ENCODE peak calls at places on chromosomes 12 and 14, in seven cellular contexts. D is effector memory CD4-positive, alpha-beta T cell; B is AG10803; N is type B pancreatic cell; O is RPMI7951; I is C1 segment of cervical spinal cord; U is cardiac septum. A is an unnamed sample.

GRCh38 chr14:67837011-67837624 is 17.5 kb downstream of the RAD51B start:
- DNase-seq in B (peak; percentile 87), D (peak; percentile 47), I (no peak), U (no peak), N (no peak), O (peak; percentile 73), A (no peak)

GRCh38 chr12:50050410-50051280 is 6.8 kb upstream of the ASIC1 start:
- DNase-seq in N (no peak), D (no peak), B (peak; percentile 64), U (no peak), I (no peak), O (no peak), A (no peak)

GRCh38 chr12:132061197-132061596 is 82.9 kb downstream of the DDX51 start:
- DNase-seq in D (no peak), B (peak; percentile 25), I (no peak), N (no peak), O (no peak), U (no peak), A (no peak)

GRCh38 chr12:4289334-4289878 is 15.8 kb downstream of the CCND2 start:
- DNase-seq in U (peak; percentile 72), B (no peak), N (no peak), D (no peak), O (no peak), I (no peak), A (no peak)

GRCh38 chr12:11805680-11806079 is 156.2 kb downstream of the ETV6 start:
- DNase-seq in U (no peak), D (no peak), N (no peak), B (no peak), O (no peak), I (no peak), A (no peak)

GRCh38 chr14:104264495-104265265 is 126.3 kb downstream of the KIF26A start:
- DNase-seq in O (no peak), D (no peak), U (peak; percentile 70), N (peak; percentile 64), I (no peak), B (no peak), A (no peak)

GRCh38 chr12:90953956-90954421 is 987 bp downstream of the CCER1 start:
- DNase-seq in B (no peak), O (no peak), D (no peak), N (no peak), I (no peak), U (no peak), A (no peak)

GRCh38 chr12:91191516-91192111 is 9.0 kb upstream of the DCN start:
- DNase-seq in B (no peak), O (no peak), U (no peak), N (no peak), D (no peak), I (no peak), A (no peak)

GRCh38 chr12:55706840-55707671 is 648 bp downstream of the ITGA7 start:
- DNase-seq in B (no peak), U (no peak), N (no peak), D (no peak), O (peak; percentile 17), I (no peak), A (no peak)

GRCh38 chr14:42334931-42335330 is 728.3 kb downstream of the LRFN5 start:
- DNase-seq in O (no peak), U (no peak), I (no peak), D (no peak), N (no peak), B (no peak), A (no peak)

GRCh38 chr14:61462566-61463195 is 141.3 kb downstream of the PRKCH start:
- DNase-seq in U (no peak), D (no peak), O (peak; percentile 85), I (no peak), N (no peak), B (peak; percentile 61), A (no peak)

GRCh38 chr12:27967551-27968054 is 4.9 kb downstream of the PTHLH start:
- DNase-seq in I (no peak), O (no peak), B (peak; percentile 65), N (no peak), U (no peak), D (no peak), A (no peak)

GRCh38 chr12:127230843-127231260 is 1036.1 kb upstream of the TMEM132C start:
- DNase-seq in O (peak; percentile 96), U (no peak), B (peak; percentile 94), D (no peak), I (no peak), N (no peak), A (no peak)

GRCh38 chr14:87896393-87897380 is 96.3 kb downstream of the GALC start:
- DNase-seq in D (no peak), B (peak; percentile 54), I (no peak), O (peak; percentile 31), U (no peak), N (no peak), A (no peak)

GRCh38 chr12:21828779-21829178 is 54.3 kb upstream of the KCNJ8 start:
- DNase-seq in U (no peak), N (no peak), D (no peak), I (no peak), B (peak; percentile 68), O (no peak), A (no peak)

GRCh38 chr14:77061630-77062029 is 33.1 kb upstream of the IRF2BPL start:
- DNase-seq in U (peak; percentile 41), O (no peak), I (no peak), B (no peak), D (no peak), N (no peak), A (no peak)

GRCh38 chr14:68807148-68807600 is 14.3 kb upstream of the ZFP36L1 start:
- DNase-seq in U (no peak), N (peak; percentile 62), I (peak; percentile 24), D (no peak), B (peak; percentile 89), O (peak; percentile 91), A (no peak)

GRCh38 chr14:83765200-83765599 is 1764.7 kb upstream of the FLRT2 start:
- DNase-seq in N (no peak), D (no peak), B (no peak), O (no peak), I (no peak), U (no peak), A (no peak)

GRCh38 chr12:55733021-55733555 is 4.3 kb upstream of the CD63 start:
- DNase-seq in U (no peak), D (no peak), N (no peak), I (no peak), B (no peak), O (no peak), A (no peak)

GRCh38 chr12:128025856-128026255 is 241.1 kb upstream of the TMEM132C start:
- DNase-seq in I (no peak), N (no peak), U (no peak), D (no peak), B (no peak), O (no peak), A (no peak)

GRCh38 chr12:57146925-57147640 is at the start of gene LRP1-AS:
- DNase-seq in U (no peak), O (no peak), I (no peak), D (no peak), N (no peak), B (no peak), A (no peak)

GRCh38 chr14:68736519-68736918 is 56.3 kb downstream of the ZFP36L1 start:
- DNase-seq in I (no peak), D (no peak), B (no peak), O (no peak), N (no peak), U (no peak), A (no peak)

GRCh38 chr12:132672678-132673077 is 14.5 kb downstream of the POLE start:
- DNase-seq in B (no peak), U (no peak), O (no peak), I (no peak), D (no peak), N (no peak), A (no peak)

GRCh38 chr14:95381726-95382125 is 62.0 kb upstream of the CLMN start:
- DNase-seq in O (no peak), I (no peak), D (no peak), B (no peak), U (no peak), N (no peak), A (no peak)

GRCh38 chr12:14417717-14418116 is 52.2 kb downstream of the ATF7IP start:
- DNase-seq in D (peak; percentile 66), N (no peak), B (peak; percentile 86), I (peak; percentile 6), U (peak; percentile 80), O (peak; percentile 84), A (peak; percentile 34)

GRCh38 chr12:6941786-6942185 is 1.8 kb upstream of the RNU7-1 start:
- DNase-seq in U (no peak), D (no peak), O (no peak), N (no peak), I (no peak), B (no peak), A (no peak)

GRCh38 chr14:76201162-76201561 is 49.4 kb downstream of the GPATCH2L start:
- DNase-seq in I (no peak), B (peak; percentile 24), N (no peak), O (peak; percentile 51), D (no peak), U (no peak), A (no peak)

GRCh38 chr12:30357712-30358111 is 338.0 kb downstream of the IPO8 start:
- DNase-seq in B (no peak), O (no peak), N (no peak), D (no peak), I (no peak), U (no peak), A (no peak)

GRCh38 chr14:100849432-100849831 is 23.5 kb downstream of the MEG3 start:
- DNase-seq in I (no peak), B (no peak), D (no peak), N (no peak), O (peak; percentile 44), U (no peak), A (no peak)

GRCh38 chr12:121905746-121906145 is 12.6 kb upstream of the CFAP251 start:
- DNase-seq in I (no peak), U (no peak), B (no peak), D (no peak), O (peak; percentile 67), N (no peak), A (no peak)

GRCh38 chr12:4001031-4001430 is 127.8 kb upstream of the PARP11 start:
- DNase-seq in I (no peak), B (no peak), U (no peak), N (no peak), O (no peak), D (no peak), A (no peak)

GRCh38 chr14:34496679-34497513 is 34.9 kb upstream of the SPTSSA start:
- DNase-seq in B (peak; percentile 98), U (peak; percentile 77), I (peak; percentile 26), N (no peak), D (no peak), O (peak; percentile 97), A (no peak)

GRCh38 chr12:81759215-81759991 is at the start of gene PPFIA2:
- DNase-seq in U (no peak), I (peak; percentile 53), B (peak; percentile 8), D (no peak), O (peak; percentile 10), N (no peak), A (no peak)

GRCh38 chr12:57720606-57721595 is 17.6 kb downstream of the AGAP2 start:
- DNase-seq in N (peak; percentile 53), U (no peak), D (no peak), B (no peak), O (no peak), I (no peak), A (no peak)

GRCh38 chr12:11697670-11698387 is 48.4 kb downstream of the ETV6 start:
- DNase-seq in U (no peak), O (no peak), D (no peak), N (no peak), B (peak; percentile 93), I (no peak), A (no peak)

GRCh38 chr12:12661086-12661485 is 34.9 kb downstream of the GPR19 start:
- DNase-seq in U (no peak), I (no peak), B (peak; percentile 93), D (no peak), O (peak; percentile 62), N (no peak), A (no peak)

GRCh38 chr12:123267991-123268843 is 3.4 kb downstream of the CDK2AP1 start:
- DNase-seq in N (no peak), U (no peak), O (peak; percentile 67), B (peak; percentile 13), I (peak; percentile 69), D (no peak), A (no peak)

GRCh38 chr12:608921-609320 is 54.3 kb downstream of the NINJ2 start:
- DNase-seq in I (no peak), U (no peak), D (no peak), O (no peak), B (no peak), N (no peak), A (no peak)